ENCODE peak calls at places on chromosomes 12 and 14, in five cellular contexts. One of them, this sample, is unnamed.

GRCh38 chr12:132456186-132456943 is 33.6 kb upstream of the FBRSL1 start:
- DNase-seq in IMR-90: no peak
- DNase-seq in SK-N-SH: no peak
- DNase-seq in GM12878: no peak
- DNase-seq in K562: no peak
- DNase-seq in this sample: no peak

GRCh38 chr12:101021911-101022388 is 188.1 kb downstream of the SLC5A8 start:
- DNase-seq in SK-N-SH: no peak
- DNase-seq in GM12878: no peak
- DNase-seq in IMR-90: peak
- DNase-seq in K562: no peak
- DNase-seq in this sample: peak

GRCh38 chr14:51917186-51917585 is 56.8 kb downstream of the GNG2 start:
- DNase-seq in SK-N-SH: no peak
- DNase-seq in IMR-90: no peak
- DNase-seq in GM12878: no peak
- DNase-seq in K562: no peak
- DNase-seq in this sample: no peak

GRCh38 chr14:22297376-22297775 is 291.6 kb downstream of the DAD1 start:
- DNase-seq in IMR-90: no peak
- DNase-seq in GM12878: no peak
- DNase-seq in SK-N-SH: no peak
- DNase-seq in K562: no peak
- DNase-seq in this sample: no peak

GRCh38 chr14:105857816-105858675 is 331.7 kb downstream of the TMEM121 start:
- DNase-seq in IMR-90: no peak
- DNase-seq in K562: no peak
- DNase-seq in GM12878: no peak
- DNase-seq in SK-N-SH: no peak
- DNase-seq in this sample: no peak

GRCh38 chr12:53198470-53199110 is 8.5 kb downstream of the ITGB7 start:
- DNase-seq in GM12878: no peak
- DNase-seq in IMR-90: no peak
- DNase-seq in K562: no peak
- DNase-seq in SK-N-SH: no peak
- DNase-seq in this sample: no peak

GRCh38 chr12:62581288-62582064 is 114.8 kb downstream of the MON2 start:
- DNase-seq in K562: peak
- DNase-seq in IMR-90: peak
- DNase-seq in SK-N-SH: peak
- DNase-seq in GM12878: no peak
- DNase-seq in this sample: peak

GRCh38 chr14:103870144-103870876 is 22.9 kb upstream of the PPP1R13B start:
- DNase-seq in GM12878: no peak
- DNase-seq in SK-N-SH: peak
- DNase-seq in K562: no peak
- DNase-seq in IMR-90: no peak
- DNase-seq in this sample: no peak

GRCh38 chr12:67151891-67152290 is 117.3 kb upstream of the CAND1 start:
- DNase-seq in IMR-90: no peak
- DNase-seq in SK-N-SH: no peak
- DNase-seq in K562: no peak
- DNase-seq in GM12878: no peak
- DNase-seq in this sample: no peak

GRCh38 chr12:94147991-94148840 is at the start of gene PLXNC1:
- DNase-seq in SK-N-SH: peak
- DNase-seq in IMR-90: peak
- DNase-seq in K562: no peak
- DNase-seq in GM12878: no peak
- DNase-seq in this sample: peak

GRCh38 chr12:24899503-24900098 is 49.3 kb downstream of the BCAT1 start:
- DNase-seq in GM12878: no peak
- DNase-seq in SK-N-SH: no peak
- DNase-seq in IMR-90: no peak
- DNase-seq in K562: no peak
- DNase-seq in this sample: no peak

GRCh38 chr14:65242732-65243134 is 140.4 kb upstream of the MAX start:
- DNase-seq in K562: no peak
- DNase-seq in SK-N-SH: no peak
- DNase-seq in GM12878: no peak
- DNase-seq in IMR-90: peak
- DNase-seq in this sample: peak

GRCh38 chr12:111445311-111446043 is 39.8 kb downstream of the SH2B3 start:
- DNase-seq in SK-N-SH: no peak
- DNase-seq in K562: no peak
- DNase-seq in GM12878: no peak
- DNase-seq in IMR-90: no peak
- DNase-seq in this sample: no peak

GRCh38 chr12:111446631-111447570 is 41.2 kb downstream of the SH2B3 start:
- DNase-seq in SK-N-SH: no peak
- DNase-seq in IMR-90: no peak
- DNase-seq in K562: no peak
- DNase-seq in GM12878: no peak
- DNase-seq in this sample: no peak

GRCh38 chr12:111447571-111448265 is 42.0 kb downstream of the SH2B3 start:
- DNase-seq in GM12878: no peak
- DNase-seq in IMR-90: no peak
- DNase-seq in SK-N-SH: no peak
- DNase-seq in K562: no peak
- DNase-seq in this sample: no peak

GRCh38 chr12:111444706-111445310 is 39.1 kb downstream of the SH2B3 start:
- DNase-seq in SK-N-SH: no peak
- DNase-seq in IMR-90: no peak
- DNase-seq in K562: no peak
- DNase-seq in GM12878: peak
- DNase-seq in this sample: no peak

GRCh38 chr12:111446044-111446581 is 40.4 kb downstream of the SH2B3 start:
- DNase-seq in GM12878: no peak
- DNase-seq in IMR-90: peak
- DNase-seq in SK-N-SH: peak
- DNase-seq in K562: no peak
- DNase-seq in this sample: no peak
- TF ChIP-seq RCOR1 in GM12878: no peak
- TF ChIP-seq RCOR1 in IMR-90: no peak
- TF ChIP-seq RCOR1 in SK-N-SH: no peak
- TF ChIP-seq RCOR1 in K562: no peak
- TF ChIP-seq RCOR1 in this sample: no peak

DNA sequence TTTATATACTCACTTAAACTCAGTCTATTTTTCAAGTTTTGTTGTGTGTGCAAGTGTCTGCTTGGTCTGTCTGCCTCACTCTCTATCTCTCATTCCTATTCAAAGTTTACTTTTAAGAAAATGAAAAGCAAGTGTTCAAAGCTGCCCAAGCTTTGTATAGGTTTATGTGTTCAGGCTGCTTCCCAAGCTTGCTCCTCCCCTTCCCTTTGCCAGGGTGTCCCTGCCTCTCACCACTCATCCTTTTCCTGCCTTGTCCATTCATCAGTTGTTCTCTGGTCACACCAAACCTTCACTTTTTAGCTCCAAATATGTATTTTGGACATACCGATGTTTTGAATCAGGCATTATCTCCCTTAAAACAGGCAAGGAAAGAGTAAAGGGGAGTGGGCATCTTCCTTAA is 41.3 kb downstream of the STK38L start:
- DNase-seq in GM12878: no peak
- DNase-seq in IMR-90: peak
- DNase-seq in SK-N-SH: no peak
- DNase-seq in K562: no peak
- DNase-seq in this sample: no peak
- H3K4me2 ChIP-seq in GM12878: peak
- H3K4me2 ChIP-seq in IMR-90: peak
- H3K4me2 ChIP-seq in SK-N-SH: peak
- H3K4me2 ChIP-seq in K562: no peak
- H3K4me2 ChIP-seq in this sample: peak

GRCh38 chr14:21054768-21055145 is 2.9 kb upstream of the RNASE8 start:
- DNase-seq in SK-N-SH: no peak
- DNase-seq in IMR-90: no peak
- DNase-seq in GM12878: no peak
- DNase-seq in K562: no peak
- DNase-seq in this sample: no peak

GRCh38 chr14:21056520-21057163 is 980 bp upstream of the RNASE8 start:
- DNase-seq in GM12878: no peak
- DNase-seq in K562: no peak
- DNase-seq in IMR-90: no peak
- DNase-seq in SK-N-SH: no peak
- DNase-seq in this sample: no peak

GRCh38 chr14:21054123-21054767 is 3.4 kb upstream of the RNASE8 start:
- DNase-seq in GM12878: no peak
- DNase-seq in IMR-90: no peak
- DNase-seq in SK-N-SH: no peak
- DNase-seq in K562: no peak
- DNase-seq in this sample: no peak

GRCh38 chr14:21053184-21054122 is 4.2 kb upstream of the RNASE8 start:
- DNase-seq in IMR-90: no peak
- DNase-seq in SK-N-SH: no peak
- DNase-seq in K562: no peak
- DNase-seq in GM12878: no peak
- DNase-seq in this sample: no peak

DNA sequence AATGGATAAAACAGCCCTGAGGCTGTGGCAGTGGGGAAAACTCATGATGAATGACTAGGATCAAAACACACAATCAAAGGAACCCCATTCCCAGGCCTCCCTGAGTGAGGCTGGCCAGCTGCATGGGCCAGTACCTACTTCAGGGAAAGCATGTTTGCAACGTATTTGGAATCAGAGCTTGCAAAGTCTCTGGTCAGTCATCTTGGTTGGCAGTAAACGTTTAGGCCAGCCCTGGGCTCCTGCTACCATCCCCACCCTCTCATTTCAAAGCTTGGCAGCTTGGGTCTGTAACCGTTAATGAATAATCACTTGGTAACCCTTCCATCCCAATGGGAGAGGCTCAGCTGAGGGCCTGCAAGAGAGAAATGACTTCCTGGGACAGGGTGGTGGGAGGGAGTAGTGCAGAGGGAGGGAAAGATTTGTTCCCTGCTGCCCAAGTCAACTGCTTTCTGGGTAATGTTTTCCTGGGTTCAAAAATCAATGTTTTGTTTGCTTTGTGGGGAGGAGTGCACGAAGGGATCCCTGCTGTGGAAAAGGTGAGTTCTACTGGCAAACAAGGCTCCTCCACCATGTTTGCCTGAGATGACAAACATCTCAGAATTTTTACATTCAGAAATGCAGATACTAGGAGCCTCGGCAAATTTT is 2.0 kb upstream of the RNASE8 start:
- DNase-seq in IMR-90: no peak
- DNase-seq in K562: no peak
- DNase-seq in SK-N-SH: no peak
- DNase-seq in GM12878: no peak
- DNase-seq in this sample: no peak
- TF ChIP-seq RCOR1 in IMR-90: no peak
- TF ChIP-seq RCOR1 in K562: no peak
- TF ChIP-seq RCOR1 in SK-N-SH: no peak
- TF ChIP-seq RCOR1 in GM12878: no peak
- TF ChIP-seq RCOR1 in this sample: no peak

DNA sequence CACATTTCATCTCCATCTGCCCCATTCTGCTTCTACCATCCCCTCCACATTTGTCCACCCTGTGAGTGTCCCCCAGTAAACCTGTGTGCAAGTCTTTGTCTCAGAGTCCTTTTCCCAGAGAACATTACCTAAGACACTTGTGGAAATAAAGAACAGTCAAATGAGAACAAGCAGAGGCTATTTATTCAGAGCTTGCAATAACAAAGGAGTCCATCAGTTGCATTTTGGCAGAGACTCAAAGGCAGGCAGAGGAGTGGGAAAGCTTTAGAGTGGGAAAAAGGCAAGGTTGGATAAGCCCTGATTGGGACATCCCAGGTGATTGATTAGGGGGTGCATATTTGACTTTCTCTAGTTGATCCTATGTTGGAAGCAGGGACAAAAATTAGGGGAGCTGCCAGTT is 18.2 kb upstream of the PPFIBP1 start:
- DNase-seq in GM12878: no peak
- DNase-seq in IMR-90: peak
- DNase-seq in K562: no peak
- DNase-seq in SK-N-SH: no peak
- DNase-seq in this sample: no peak
- H3K4me2 ChIP-seq in GM12878: no peak
- H3K4me2 ChIP-seq in IMR-90: no peak
- H3K4me2 ChIP-seq in K562: no peak
- H3K4me2 ChIP-seq in SK-N-SH: peak
- H3K4me2 ChIP-seq in this sample: no peak